ENCODE peak calls at places on chromosomes 7 and 10, in eight cellular contexts. One of them, this sample, is unnamed.
A peak's percentile ranks its signal among the peaks of the same experiment; 100 is the strongest.

GRCh38 chr10:34492081-34492480 is 323.0 kb downstream of the PARD3 start:
- DNase-seq in body of pancreas: no peak
- DNase-seq in Peyer's patch: no peak
- DNase-seq in stomach: no peak
- DNase-seq in adrenal gland: no peak
- DNase-seq in gastrocnemius medialis: no peak
- DNase-seq in A549: no peak
- DNase-seq in ovary: no peak
- DNase-seq in this sample: no peak

GRCh38 chr10:83371696-83372490 is 767.4 kb upstream of the GHITM start:
- DNase-seq in body of pancreas: no peak
- DNase-seq in Peyer's patch: no peak
- DNase-seq in stomach: no peak
- DNase-seq in adrenal gland: no peak
- DNase-seq in gastrocnemius medialis: no peak
- DNase-seq in A549: no peak
- DNase-seq in ovary: no peak
- DNase-seq in this sample: no peak

GRCh38 chr7:604038-604883 is 84.6 kb upstream of the PDGFA start:
- DNase-seq in body of pancreas: peak; percentile 41
- DNase-seq in Peyer's patch: peak; percentile 94
- DNase-seq in stomach: peak; percentile 68
- DNase-seq in adrenal gland: peak; percentile 67
- DNase-seq in gastrocnemius medialis: peak; percentile 68
- DNase-seq in A549: no peak
- DNase-seq in ovary: peak; percentile 64
- DNase-seq in this sample: peak; percentile 45

GRCh38 chr7:132041108-132041507 is 484.7 kb upstream of the PODXL start:
- DNase-seq in body of pancreas: no peak
- DNase-seq in Peyer's patch: no peak
- DNase-seq in stomach: no peak
- DNase-seq in adrenal gland: no peak
- DNase-seq in gastrocnemius medialis: no peak
- DNase-seq in A549: no peak
- DNase-seq in ovary: no peak
- DNase-seq in this sample: no peak

GRCh38 chr7:11748884-11749283 is 83.1 kb downstream of the THSD7A start:
- DNase-seq in body of pancreas: no peak
- DNase-seq in Peyer's patch: no peak
- DNase-seq in stomach: no peak
- DNase-seq in adrenal gland: no peak
- DNase-seq in gastrocnemius medialis: no peak
- DNase-seq in A549: no peak
- DNase-seq in ovary: no peak
- DNase-seq in this sample: no peak

GRCh38 chr10:125209591-125210373 is 49.4 kb upstream of the CTBP2 start:
- DNase-seq in body of pancreas: no peak
- DNase-seq in Peyer's patch: no peak
- DNase-seq in stomach: no peak
- DNase-seq in adrenal gland: no peak
- DNase-seq in gastrocnemius medialis: no peak
- DNase-seq in A549: no peak
- DNase-seq in ovary: peak; percentile 45
- DNase-seq in this sample: no peak

GRCh38 chr7:130957140-130957513 is 223.1 kb upstream of the KLF14 start:
- DNase-seq in body of pancreas: no peak
- DNase-seq in Peyer's patch: peak; percentile 67
- DNase-seq in stomach: no peak
- DNase-seq in adrenal gland: no peak
- DNase-seq in gastrocnemius medialis: no peak
- DNase-seq in A549: no peak
- DNase-seq in ovary: no peak
- DNase-seq in this sample: no peak

GRCh38 chr7:129041142-129041928 is 13.6 kb downstream of the TNPO3 start:
- DNase-seq in body of pancreas: no peak
- DNase-seq in Peyer's patch: no peak
- DNase-seq in stomach: no peak
- DNase-seq in adrenal gland: no peak
- DNase-seq in gastrocnemius medialis: no peak
- DNase-seq in A549: no peak
- DNase-seq in ovary: no peak
- DNase-seq in this sample: no peak

GRCh38 chr10:82982110-82982608 is 1107.2 kb downstream of the NRG3 start:
- DNase-seq in body of pancreas: no peak
- DNase-seq in Peyer's patch: no peak
- DNase-seq in stomach: no peak
- DNase-seq in adrenal gland: no peak
- DNase-seq in gastrocnemius medialis: no peak
- DNase-seq in A549: no peak
- DNase-seq in ovary: no peak
- DNase-seq in this sample: no peak

GRCh38 chr10:95406651-95407280 is 116.0 kb upstream of the PDLIM1 start:
- DNase-seq in body of pancreas: peak; percentile 87
- DNase-seq in Peyer's patch: peak; percentile 68
- DNase-seq in stomach: peak; percentile 95
- DNase-seq in adrenal gland: peak; percentile 86
- DNase-seq in gastrocnemius medialis: peak; percentile 94
- DNase-seq in A549: no peak
- DNase-seq in ovary: no peak
- DNase-seq in this sample: peak; percentile 42

GRCh38 chr7:14483663-14484062 is 418.9 kb downstream of the DGKB start:
- DNase-seq in body of pancreas: no peak
- DNase-seq in Peyer's patch: no peak
- DNase-seq in stomach: no peak
- DNase-seq in adrenal gland: no peak
- DNase-seq in gastrocnemius medialis: no peak
- DNase-seq in A549: no peak
- DNase-seq in ovary: no peak
- DNase-seq in this sample: no peak

GRCh38 chr10:45008524-45009161 is 7.9 kb downstream of the ZNF22 start:
- DNase-seq in body of pancreas: no peak
- DNase-seq in Peyer's patch: no peak
- DNase-seq in stomach: no peak
- DNase-seq in adrenal gland: no peak
- DNase-seq in gastrocnemius medialis: no peak
- DNase-seq in A549: peak; percentile 62
- DNase-seq in ovary: no peak
- DNase-seq in this sample: peak; percentile 48

GRCh38 chr10:62127975-62128374 is 140.7 kb downstream of the RTKN2 start:
- DNase-seq in body of pancreas: no peak
- DNase-seq in Peyer's patch: no peak
- DNase-seq in stomach: no peak
- DNase-seq in adrenal gland: no peak
- DNase-seq in gastrocnemius medialis: no peak
- DNase-seq in A549: no peak
- DNase-seq in ovary: no peak
- DNase-seq in this sample: no peak
- H3K4me3 ChIP-seq in body of pancreas: no peak overlapping the region
- H3K4me3 ChIP-seq in Peyer's patch: no peak overlapping the region
- H3K4me3 ChIP-seq in stomach: no peak overlapping the region
- H3K4me3 ChIP-seq in adrenal gland: no peak overlapping the region
- H3K4me3 ChIP-seq in gastrocnemius medialis: no peak overlapping the region
- H3K4me3 ChIP-seq in A549: no peak overlapping the region
- H3K4me3 ChIP-seq in ovary: no peak overlapping the region
- H3K4me3 ChIP-seq in this sample: no peak overlapping the region

GRCh38 chr10:71325258-71325657 is 6.2 kb downstream of the SLC29A3 start:
- DNase-seq in body of pancreas: no peak
- DNase-seq in Peyer's patch: no peak
- DNase-seq in stomach: no peak
- DNase-seq in adrenal gland: no peak
- DNase-seq in gastrocnemius medialis: no peak
- DNase-seq in A549: no peak
- DNase-seq in ovary: no peak
- DNase-seq in this sample: no peak
- H3K4me1 ChIP-seq in body of pancreas: no peaks in the 10 kb centered on the region
- H3K4me1 ChIP-seq in Peyer's patch: no peaks in the 10 kb centered on the region
- H3K4me1 ChIP-seq in stomach: peaks cover 7% of the 10 kb centered on the region
- H3K4me1 ChIP-seq in adrenal gland: no peaks in the 10 kb centered on the region
- H3K4me1 ChIP-seq in gastrocnemius medialis: peaks cover 4% of the 10 kb centered on the region
- H3K4me1 ChIP-seq in A549: peaks cover 6% of the 10 kb centered on the region
- H3K4me1 ChIP-seq in ovary: peaks cover 2% of the 10 kb centered on the region
- H3K4me1 ChIP-seq in this sample: no peaks in the 10 kb centered on the region

DNA sequence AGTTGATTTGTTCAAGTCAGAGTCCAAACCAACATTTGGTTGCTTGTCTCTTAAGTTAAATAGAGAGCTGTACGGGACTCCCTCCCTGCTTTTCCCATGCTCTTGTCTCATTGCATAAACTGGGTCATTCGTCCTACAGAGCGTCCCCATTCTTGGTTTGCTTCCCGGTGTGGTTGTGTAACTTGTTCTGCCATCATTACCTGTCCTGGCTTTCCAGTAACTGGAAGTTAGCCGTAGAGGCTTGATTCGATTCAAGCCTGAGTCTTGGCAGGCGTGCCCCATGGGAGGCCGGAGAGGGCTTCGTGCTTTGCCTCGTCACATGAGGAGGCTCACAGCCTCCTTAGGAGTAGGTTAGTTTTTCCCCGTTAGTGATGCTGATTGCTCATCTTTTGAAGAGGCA is 40.2 kb downstream of the FBH1 start:
- DNase-seq in body of pancreas: no peak
- DNase-seq in Peyer's patch: no peak
- DNase-seq in stomach: no peak
- DNase-seq in adrenal gland: no peak
- DNase-seq in gastrocnemius medialis: no peak
- DNase-seq in A549: no peak
- DNase-seq in ovary: no peak
- DNase-seq in this sample: no peak
- TF ChIP-seq POLR2A in body of pancreas: no peak
- TF ChIP-seq POLR2A in Peyer's patch: no peak
- TF ChIP-seq POLR2A in stomach: no peak
- TF ChIP-seq POLR2A in adrenal gland: no peak
- TF ChIP-seq POLR2A in gastrocnemius medialis: no peak
- TF ChIP-seq POLR2A in A549: no peak
- TF ChIP-seq POLR2A in ovary: no peak
- TF ChIP-seq POLR2A in this sample: no peak

GRCh38 chr7:75995052-75995471 is 667 bp upstream of the TMEM120A start:
- DNase-seq in body of pancreas: no peak
- DNase-seq in Peyer's patch: no peak
- DNase-seq in stomach: no peak
- DNase-seq in adrenal gland: peak; percentile 36
- DNase-seq in gastrocnemius medialis: no peak
- DNase-seq in A549: no peak
- DNase-seq in ovary: peak; percentile 67
- DNase-seq in this sample: no peak
- H3K4me3 ChIP-seq in body of pancreas: no peak overlapping the region
- H3K4me3 ChIP-seq in Peyer's patch: peak overlapping the region; percentile 77
- H3K4me3 ChIP-seq in stomach: peak overlapping the region; percentile 94
- H3K4me3 ChIP-seq in adrenal gland: no peak overlapping the region
- H3K4me3 ChIP-seq in gastrocnemius medialis: peak overlapping the region; percentile 99
- H3K4me3 ChIP-seq in A549: peak overlapping the region; percentile 75
- H3K4me3 ChIP-seq in ovary: peak overlapping the region; percentile 58
- H3K4me3 ChIP-seq in this sample: peak overlapping the region; percentile 99

GRCh38 chr10:121577568-121577967 is 20.7 kb downstream of the FGFR2 start:
- DNase-seq in body of pancreas: no peak
- DNase-seq in Peyer's patch: no peak
- DNase-seq in stomach: no peak
- DNase-seq in adrenal gland: no peak
- DNase-seq in gastrocnemius medialis: no peak
- DNase-seq in A549: no peak
- DNase-seq in ovary: no peak
- DNase-seq in this sample: peak; percentile 34
- H3K4me1 ChIP-seq in body of pancreas: peaks cover 43% of the 10 kb centered on the region
- H3K4me1 ChIP-seq in Peyer's patch: no peaks in the 10 kb centered on the region
- H3K4me1 ChIP-seq in stomach: peaks cover 11% of the 10 kb centered on the region
- H3K4me1 ChIP-seq in adrenal gland: peaks cover 8% of the 10 kb centered on the region
- H3K4me1 ChIP-seq in gastrocnemius medialis: no peaks in the 10 kb centered on the region
- H3K4me1 ChIP-seq in A549: no peaks in the 10 kb centered on the region
- H3K4me1 ChIP-seq in ovary: no peaks in the 10 kb centered on the region
- H3K4me1 ChIP-seq in this sample: peaks cover 11% of the 10 kb centered on the region

GRCh38 chr7:76343931-76344321 is 14.9 kb downstream of the YWHAG start:
- DNase-seq in body of pancreas: no peak
- DNase-seq in Peyer's patch: no peak
- DNase-seq in stomach: no peak
- DNase-seq in adrenal gland: no peak
- DNase-seq in gastrocnemius medialis: no peak
- DNase-seq in A549: no peak
- DNase-seq in ovary: no peak
- DNase-seq in this sample: no peak

GRCh38 chr7:76346097-76346496 is 12.7 kb downstream of the YWHAG start:
- DNase-seq in body of pancreas: no peak
- DNase-seq in Peyer's patch: peak; percentile 78
- DNase-seq in stomach: peak; percentile 32
- DNase-seq in adrenal gland: no peak
- DNase-seq in gastrocnemius medialis: no peak
- DNase-seq in A549: no peak
- DNase-seq in ovary: no peak
- DNase-seq in this sample: no peak

GRCh38 chr7:76349313-76349885 is 9.4 kb downstream of the YWHAG start:
- DNase-seq in body of pancreas: no peak
- DNase-seq in Peyer's patch: no peak
- DNase-seq in stomach: no peak
- DNase-seq in adrenal gland: no peak
- DNase-seq in gastrocnemius medialis: no peak
- DNase-seq in A549: no peak
- DNase-seq in ovary: no peak
- DNase-seq in this sample: no peak

GRCh38 chr7:76347710-76348109 is 11.1 kb downstream of the YWHAG start:
- DNase-seq in body of pancreas: no peak
- DNase-seq in Peyer's patch: no peak
- DNase-seq in stomach: no peak
- DNase-seq in adrenal gland: no peak
- DNase-seq in gastrocnemius medialis: no peak
- DNase-seq in A549: no peak
- DNase-seq in ovary: no peak
- DNase-seq in this sample: no peak

GRCh38 chr7:76346778-76347177 is 12.0 kb downstream of the YWHAG start:
- DNase-seq in body of pancreas: no peak
- DNase-seq in Peyer's patch: no peak
- DNase-seq in stomach: no peak
- DNase-seq in adrenal gland: no peak
- DNase-seq in gastrocnemius medialis: no peak
- DNase-seq in A549: no peak
- DNase-seq in ovary: no peak
- DNase-seq in this sample: no peak
- TF ChIP-seq POLR2A in body of pancreas: no peak
- TF ChIP-seq POLR2A in Peyer's patch: no peak
- TF ChIP-seq POLR2A in stomach: no peak
- TF ChIP-seq POLR2A in adrenal gland: no peak
- TF ChIP-seq POLR2A in gastrocnemius medialis: no peak
- TF ChIP-seq POLR2A in A549: no peak
- TF ChIP-seq POLR2A in ovary: no peak
- TF ChIP-seq POLR2A in this sample: no peak

GRCh38 chr10:72248477-72249151 is 25.1 kb upstream of the DDIT4 start:
- DNase-seq in body of pancreas: peak; percentile 84
- DNase-seq in Peyer's patch: peak; percentile 96
- DNase-seq in stomach: peak; percentile 87
- DNase-seq in adrenal gland: peak; percentile 80
- DNase-seq in gastrocnemius medialis: peak; percentile 91
- DNase-seq in A549: no peak
- DNase-seq in ovary: peak; percentile 85
- DNase-seq in this sample: peak; percentile 93
- H3K4me3 ChIP-seq in body of pancreas: no peak overlapping the region
- H3K4me3 ChIP-seq in Peyer's patch: peak overlapping the region; percentile 33
- H3K4me3 ChIP-seq in stomach: peak overlapping the region; percentile 17
- H3K4me3 ChIP-seq in adrenal gland: no peak overlapping the region
- H3K4me3 ChIP-seq in gastrocnemius medialis: peak overlapping the region; percentile 18
- H3K4me3 ChIP-seq in A549: peak overlapping the region; percentile 9
- H3K4me3 ChIP-seq in ovary: peak overlapping the region; percentile 26
- H3K4me3 ChIP-seq in this sample: no peak overlapping the region

This sample was measured in prostate gland.